ENCODE peak calls at places on chromosome X, in seven cellular contexts. Q is stimulated activated CD8-positive, alpha-beta memory T cell treated with anti-CD3 and anti-CD28 coated beads, Interleukin-7, amount 100 ng/mL, for 1 hour; N is HFFc6; V is endothelial cell; D is stimulated activated CD4-positive, alpha-beta T cell treated with anti-CD3 and anti-CD28 coated beads, Interleukin-1b, Interleukin-23, amount 100 ng/mL, for 24 hours; M is psoas muscle; B is A549. I is an unnamed sample.

GRCh38 chrX:1925053-1925481 is 310.2 kb downstream of the ASMT start:
- DNase-seq in B (no peak), N (no peak), Q (no peak), V (peak), D (no peak), M (no peak), I (no peak)

GRCh38 chrX:80765226-80765625 is 44.5 kb downstream of the BRWD3 start:
- DNase-seq in N (peak), M (no peak), D (no peak), Q (no peak), B (peak), V (no peak), I (no peak)

GRCh38 chrX:10121787-10122186 is 35.0 kb upstream of the CLCN4 start:
- DNase-seq in V (no peak), D (no peak), Q (no peak), B (no peak), M (no peak), N (no peak), I (no peak)

GRCh38 chrX:6021316-6022091 is 207.2 kb downstream of the NLGN4X start:
- DNase-seq in Q (no peak), D (no peak), B (peak), N (peak), M (no peak), V (peak), I (no peak)

GRCh38 chrX:97844943-97845342 is 961.2 kb downstream of the RPA4 start:
- DNase-seq in N (no peak), M (no peak), B (no peak), V (no peak), D (no peak), Q (no peak), I (no peak)

GRCh38 chrX:139969286-139969685 is 4.0 kb upstream of the CXorf66 start:
- DNase-seq in V (no peak), D (no peak), M (no peak), N (no peak), B (peak), Q (no peak), I (no peak)

GRCh38 chrX:136766785-136767103 is 14.0 kb downstream of the ARHGEF6 start:
- DNase-seq in Q (no peak), M (no peak), D (no peak), N (no peak), B (no peak), V (no peak), I (no peak)

GRCh38 chrX:67892391-67892790 is 348.6 kb downstream of the AR start:
- DNase-seq in Q (no peak), B (no peak), M (no peak), N (no peak), V (no peak), D (no peak), I (no peak)

GRCh38 chrX:39894626-39895025 is 203.1 kb downstream of the BCOR start:
- DNase-seq in M (no peak), D (no peak), V (peak), N (no peak), B (peak), Q (no peak), I (no peak)

GRCh38 chrX:40651620-40652223 is 4.4 kb upstream of the CXorf38 start:
- DNase-seq in B (peak), D (peak), V (peak), N (peak), M (peak), Q (peak), I (peak)

GRCh38 chrX:105738162-105738561 is 84.2 kb upstream of the NRK start:
- DNase-seq in V (no peak), D (no peak), B (no peak), Q (no peak), M (no peak), N (no peak), I (no peak)

GRCh38 chrX:46203115-46203514 is 342.1 kb downstream of the ZNF674 start:
- DNase-seq in V (no peak), B (no peak), N (no peak), D (no peak), Q (no peak), M (no peak), I (no peak)

GRCh38 chrX:20149326-20149725 is 7.7 kb upstream of the EIF1AX start:
- DNase-seq in M (no peak), B (no peak), V (no peak), Q (no peak), D (no peak), N (no peak), I (no peak)